ENCODE peak calls at places on chromosomes 3 and 15, in eight cellular contexts. F, A, Y, T, M, Z, X and Q are unnamed samples.

GRCh38 chr3:14145670-14146380 is 21.0 kb downstream of the TMEM43 start:
- DNase-seq in T (no peak), M (no peak), A (peak), X (no peak), Y (no peak), Z (no peak), F (no peak), Q (no peak)

GRCh38 chr3:114363554-114364202 is 69.8 kb downstream of the TIGIT start:
- DNase-seq in Y (no peak), A (no peak), Z (no peak), T (peak), X (no peak), F (peak), M (no peak), Q (no peak)

GRCh38 chr3:177597325-177598109 is 400.2 kb upstream of the TBL1XR1 start:
- DNase-seq in M (no peak), Z (peak), F (peak), Y (no peak), X (peak), T (no peak), A (peak), Q (no peak)

GRCh38 chr3:141373768-141374526 is 5.6 kb downstream of the ZBTB38 start:
- DNase-seq in A (no peak), F (no peak), X (no peak), T (peak), M (no peak), Z (no peak), Y (no peak), Q (no peak)

GRCh38 chr3:66261318-66261717 is 40.5 kb downstream of the SLC25A26 start:
- DNase-seq in Z (no peak), X (no peak), A (no peak), M (no peak), Y (no peak), T (no peak), F (no peak), Q (no peak)

GRCh38 chr3:72474775-72475174 is 373.5 kb downstream of the SHQ1 start:
- DNase-seq in X (no peak), Y (no peak), Z (no peak), F (no peak), A (no peak), M (no peak), T (no peak), Q (no peak)

GRCh38 chr15:27951191-27951890 is 147.8 kb downstream of the OCA2 start:
- DNase-seq in M (no peak), Z (no peak), A (no peak), Y (no peak), F (no peak), T (no peak), X (no peak), Q (no peak)

GRCh38 chr3:156142649-156143048 is 22.3 kb downstream of the KCNAB1 start:
- DNase-seq in M (no peak), A (no peak), X (no peak), Y (no peak), Z (no peak), T (no peak), F (no peak), Q (no peak)

GRCh38 chr15:59791646-59792208 is 102.6 kb upstream of the BNIP2 start:
- DNase-seq in X (no peak), A (no peak), M (no peak), F (no peak), T (no peak), Y (no peak), Z (no peak), Q (no peak)

GRCh38 chr15:71189723-71190122 is 74.5 kb downstream of the THSD4 start:
- DNase-seq in Y (no peak), M (no peak), X (no peak), A (no peak), F (no peak), Z (no peak), T (no peak), Q (no peak)

GRCh38 chr3:107523361-107524213 is 825 bp downstream of the BBX start:
- DNase-seq in Z (peak), Y (no peak), X (peak), M (peak), F (no peak), T (peak), A (peak), Q (peak)

GRCh38 chr3:193132247-193132646 is 108.8 kb upstream of the PLAAT1 start:
- DNase-seq in Z (no peak), X (no peak), Y (no peak), A (no peak), F (no peak), M (no peak), T (no peak), Q (no peak)

GRCh38 chr3:186940965-186941364 is 10.6 kb downstream of the ST6GAL1 start:
- DNase-seq in F (no peak), T (no peak), X (no peak), M (no peak), Y (no peak), A (peak), Z (no peak), Q (no peak)

GRCh38 chr15:39919740-39920509 is at the start of gene GPR176:
- DNase-seq in A (peak), Y (peak), T (peak), M (peak), Z (no peak), F (peak), X (peak), Q (peak)

GRCh38 chr15:93121089-93121488 is 32.1 kb upstream of the RGMA start:
- DNase-seq in X (no peak), Y (no peak), T (no peak), Z (no peak), M (no peak), F (no peak), A (no peak), Q (no peak)

GRCh38 chr3:152258448-152259302 is 10.1 kb upstream of the MBNL1 start:
- DNase-seq in Z (no peak), T (peak), A (peak), M (no peak), X (no peak), Y (no peak), F (peak), Q (no peak)

GRCh38 chr3:189502256-189502655 is 128.9 kb upstream of the TP63 start:
- DNase-seq in A (no peak), F (no peak), Y (no peak), Z (no peak), M (no peak), T (no peak), X (no peak), Q (no peak)

GRCh38 chr3:21934576-21934975 is 183.6 kb upstream of the ZNF385D start:
- DNase-seq in A (no peak), Z (no peak), Y (no peak), M (no peak), T (no peak), X (no peak), F (no peak), Q (no peak)

GRCh38 chr15:91710072-91710471 is 143.4 kb upstream of the SLCO3A1 start:
- DNase-seq in Z (no peak), X (no peak), Y (no peak), T (no peak), M (no peak), A (no peak), F (no peak), Q (no peak)

GRCh38 chr15:61049003-61049402 is 180.1 kb downstream of the RORA start:
- DNase-seq in Z (no peak), X (no peak), T (no peak), A (no peak), M (no peak), Y (no peak), F (no peak), Q (no peak)

GRCh38 chr15:85770014-85770721 is 24.6 kb downstream of the KLHL25 start:
- DNase-seq in Z (no peak), A (no peak), T (no peak), F (no peak), M (peak), Y (no peak), X (no peak), Q (no peak)

GRCh38 chr3:79767953-79768282 is at the start of gene ROBO1:
- DNase-seq in A (no peak), X (no peak), M (no peak), F (no peak), Y (peak), Z (no peak), T (peak), Q (no peak)

GRCh38 chr3:124772081-124772831 is 42.0 kb downstream of the UMPS start:
- DNase-seq in F (no peak), M (no peak), T (peak), Z (peak), A (no peak), X (no peak), Y (no peak), Q (no peak)

GRCh38 chr3:183533410-183534132 is 21.9 kb downstream of the KLHL6 start:
- DNase-seq in T (no peak), Z (peak), X (peak), A (no peak), F (peak), M (no peak), Y (no peak), Q (no peak)

GRCh38 chr15:39431371-39431770 is 149.5 kb upstream of the THBS1 start:
- DNase-seq in M (no peak), Y (no peak), F (no peak), T (no peak), X (no peak), A (no peak), Z (no peak), Q (no peak)

GRCh38 chr3:124660606-124661005 is 69.6 kb upstream of the UMPS start:
- DNase-seq in F (no peak), X (no peak), T (no peak), A (no peak), Y (no peak), Z (no peak), M (no peak), Q (no peak)

GRCh38 chr15:49145651-49146609 is 9.5 kb downstream of the COPS2 start:
- DNase-seq in A (no peak), Z (peak), M (no peak), F (no peak), Y (peak), X (peak), T (peak), Q (no peak)

GRCh38 chr3:171863920-171864319 is 20.8 kb downstream of the TMEM212 start:
- DNase-seq in Z (no peak), X (no peak), Y (no peak), T (no peak), F (no peak), M (no peak), A (no peak), Q (no peak)

GRCh38 chr3:171865191-171865865 is 22.2 kb downstream of the TMEM212 start:
- DNase-seq in T (no peak), X (no peak), A (no peak), M (no peak), F (no peak), Z (no peak), Y (no peak), Q (no peak)

GRCh38 chr3:171862993-171863521 is 19.9 kb downstream of the TMEM212 start:
- DNase-seq in Y (no peak), Z (no peak), A (peak), F (no peak), X (no peak), T (no peak), M (no peak), Q (no peak)

GRCh38 chr3:171871392-171872274 is 28.5 kb downstream of the TMEM212 start:
- DNase-seq in Z (no peak), M (no peak), T (no peak), X (no peak), Y (no peak), F (no peak), A (no peak), Q (no peak)

DNA sequence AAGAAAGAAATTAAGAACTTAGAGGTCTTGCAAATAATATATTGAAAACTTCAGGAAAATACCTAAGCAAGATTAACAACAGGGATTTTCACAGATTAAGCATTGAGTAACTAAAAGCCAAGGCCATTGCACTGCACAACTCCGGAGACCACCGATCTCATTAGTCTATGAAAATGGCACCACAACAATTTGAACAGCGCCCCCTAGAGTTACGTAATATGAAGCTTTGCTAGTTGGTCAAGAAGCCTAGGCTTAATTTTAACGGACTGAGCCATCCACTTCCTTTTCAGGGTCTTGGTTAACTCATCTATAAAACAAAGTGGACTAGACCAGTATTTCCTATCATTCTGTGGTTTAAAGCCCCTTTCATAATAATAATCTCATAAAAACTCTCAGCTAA is 24.8 kb downstream of the TMEM212 start:
- DNase-seq in X (no peak), Y (no peak), F (no peak), T (peak), Z (peak), M (no peak), A (no peak), Q (no peak)
- TF ChIP-seq CTCF in X (no peak), Y (no peak), F (peak), T (peak), Z (peak), M (no peak), A (no peak), Q (no peak)

GRCh38 chr15:36161781-36162212 is 417.6 kb upstream of the CDIN1 start:
- DNase-seq in X (no peak), Y (no peak), F (no peak), A (no peak), T (peak), M (no peak), Z (no peak), Q (no peak)
- TF ChIP-seq CTCF in X (no peak), Y (no peak), F (no peak), A (no peak), T (no peak), M (no peak), Z (no peak), Q (no peak)

GRCh38 chr3:45312836-45313493 is 75.4 kb upstream of the LARS2 start:
- DNase-seq in M (no peak), Y (no peak), X (no peak), Z (no peak), F (no peak), A (no peak), T (no peak), Q (no peak)
- TF ChIP-seq CTCF in M (no peak), Y (no peak), X (no peak), Z (no peak), F (no peak), A (no peak), T (no peak), Q (no peak)

GRCh38 chr3:195895078-195895899 is 13.1 kb downstream of the TNK2 start:
- DNase-seq in Z (peak), Y (peak), T (peak), X (peak), F (no peak), A (peak), M (peak), Q (peak)
- TF ChIP-seq CTCF in Z (peak), Y (no peak), T (no peak), X (peak), F (peak), A (no peak), M (no peak), Q (no peak)

DNA sequence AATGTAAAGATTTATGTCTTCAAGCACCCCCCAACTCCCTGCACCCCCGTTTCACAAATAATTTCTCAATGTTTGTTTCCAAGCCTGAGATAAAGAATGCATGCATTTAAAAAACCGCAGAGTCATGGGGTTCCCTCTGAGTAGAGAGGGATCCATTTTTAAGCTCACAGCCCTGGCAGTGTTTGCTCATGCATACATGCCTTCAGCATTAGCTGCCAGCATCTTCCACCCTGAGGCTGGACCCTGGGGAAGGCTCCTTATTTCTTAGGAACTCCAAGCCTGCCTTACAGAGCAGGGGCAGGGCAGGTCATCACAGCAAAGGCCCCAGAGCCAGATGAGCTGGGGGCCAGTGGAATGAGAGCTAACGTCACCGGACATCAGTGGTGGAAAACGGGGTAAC is 31.3 kb downstream of the TLE3 start:
- DNase-seq in F (no peak), Z (no peak), X (no peak), A (no peak), Y (no peak), T (no peak), M (no peak), Q (no peak)
- TF ChIP-seq CTCF in F (no peak), Z (no peak), X (no peak), A (no peak), Y (no peak), T (no peak), M (no peak), Q (no peak)

DNA sequence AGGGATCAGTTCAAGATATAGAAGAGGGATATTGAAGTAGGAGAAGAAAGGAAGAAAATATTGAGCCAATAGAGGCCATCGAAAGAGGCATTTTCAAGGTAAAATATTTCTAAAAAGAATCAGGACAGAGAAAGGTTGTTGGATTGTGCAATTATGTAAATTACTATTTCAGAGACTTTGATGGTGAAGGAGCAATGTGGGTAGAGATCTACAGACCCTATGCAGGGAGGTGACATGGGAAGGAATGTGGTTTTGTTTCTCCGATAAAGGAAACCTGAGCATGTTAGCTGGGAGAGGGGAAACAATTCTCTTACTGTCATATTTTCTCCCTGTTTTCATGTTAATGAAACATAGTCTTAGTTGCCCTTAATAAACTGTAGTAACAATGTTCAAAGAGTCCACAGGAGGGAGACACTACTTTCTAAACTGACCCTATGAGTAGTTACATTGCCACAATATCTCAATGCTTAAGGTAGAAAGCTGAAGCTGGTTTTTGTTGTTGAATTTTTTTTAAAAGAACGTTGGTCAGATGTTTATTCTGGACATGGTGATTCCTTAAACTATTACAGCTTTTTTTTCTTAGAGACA is 133.3 kb downstream of the GRM7 start:
- DNase-seq in Z (no peak), M (no peak), X (no peak), F (no peak), Y (no peak), A (no peak), T (peak), Q (no peak)
- TF ChIP-seq CTCF in Z (no peak), M (no peak), X (no peak), F (peak), Y (peak), A (no peak), T (no peak), Q (no peak)

DNA sequence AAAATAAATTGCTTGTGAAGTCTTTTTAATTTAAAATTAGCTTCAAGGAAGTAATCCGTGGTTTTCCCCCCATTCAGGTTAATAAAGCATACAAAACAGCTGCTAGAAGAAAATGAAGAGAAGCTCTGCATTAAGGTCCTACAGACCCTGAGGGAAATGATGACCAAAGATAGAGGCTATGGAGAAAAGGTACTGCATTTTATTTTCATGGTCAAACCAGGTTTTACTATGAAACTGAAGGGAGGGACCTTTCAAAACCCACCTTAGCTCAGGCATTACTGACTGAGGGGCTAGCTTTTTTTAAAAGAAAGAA is 218.5 kb downstream of the ITPR1 start:
- DNase-seq in M (no peak), Z (no peak), A (no peak), F (no peak), T (no peak), X (no peak), Y (no peak), Q (no peak)
- TF ChIP-seq CTCF in M (no peak), Z (no peak), A (no peak), F (no peak), T (peak), X (no peak), Y (peak), Q (no peak)

DNA sequence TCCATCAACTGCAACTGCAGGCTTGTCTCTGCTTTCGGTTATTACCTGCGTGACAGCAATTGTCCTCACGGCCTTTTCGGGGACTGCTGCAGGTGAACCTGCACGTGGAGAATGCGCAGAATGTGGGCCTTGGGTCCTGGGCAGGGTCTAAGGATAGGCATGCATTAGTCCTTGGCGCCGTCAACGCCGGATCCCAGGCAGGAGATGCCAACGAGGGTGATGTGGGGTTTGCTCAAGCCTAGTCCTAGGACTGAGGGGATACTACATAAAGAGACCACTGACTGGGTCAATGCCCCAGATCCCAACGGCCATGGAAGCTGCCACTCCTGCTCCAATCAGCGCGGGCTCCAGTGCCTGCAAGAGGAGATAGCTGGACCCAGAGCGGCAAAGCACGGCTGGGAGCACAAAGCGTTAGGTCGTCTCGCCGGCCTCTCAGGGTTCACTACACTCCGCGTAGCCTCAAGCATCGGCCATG is 448 bp upstream of the RBM15B start:
- DNase-seq in X (no peak), F (no peak), M (no peak), Y (peak), T (no peak), Z (no peak), A (no peak), Q (no peak)
- TF ChIP-seq CTCF in X (no peak), F (no peak), M (no peak), Y (peak), T (no peak), Z (no peak), A (no peak), Q (peak)